ENCODE peak calls at places on chromosomes 16 and 17, in ten cellular contexts. K, I, J, P, S, G, U, Q, A and E are unnamed samples. For H3K36me3, the result is how much of the 10 kb centered on the place peaks cover.

GRCh38 chr17:81002409-81003361 is 11.0 kb downstream of the CHMP6 start:
- ATAC-seq in Q (no peak), K (peak), U (no peak), S (peak), I (peak), P (no peak), G (peak), J (peak), A (peak), E (peak)

GRCh38 chr16:58249388-58249779 is 45.4 kb downstream of the PRSS54 start:
- ATAC-seq in I (peak), K (peak), U (no peak), S (no peak), J (no peak), Q (no peak), P (peak), A (peak), G (peak), E (no peak)

GRCh38 chr17:60173304-60173807 is 23.6 kb downstream of the CA4 start:
- ATAC-seq in P (no peak), A (no peak), K (no peak), Q (peak), J (no peak), U (no peak), G (no peak), I (no peak), S (peak), E (no peak)

GRCh38 chr17:68378202-68379149 is 78.8 kb downstream of the WIPI1 start:
- ATAC-seq in I (peak), P (peak), S (peak), Q (no peak), U (peak), K (peak), A (no peak), J (peak), G (peak), E (peak)

GRCh38 chr16:86577314-86577971 is 906 bp upstream of the FOXL1 start:
- ATAC-seq in I (peak), J (no peak), P (no peak), U (no peak), A (no peak), K (no peak), Q (no peak), S (no peak), G (no peak), E (no peak)

GRCh38 chr17:43212641-43213490 is 1.2 kb downstream of the TMEM106A start:
- ATAC-seq in S (peak), A (no peak), Q (peak), J (peak), K (peak), I (no peak), G (no peak), U (no peak), P (peak), E (no peak)

GRCh38 chr17:63032141-63032540 is 66.1 kb downstream of the TANC2 start:
- ATAC-seq in A (no peak), I (no peak), P (no peak), J (no peak), Q (no peak), K (no peak), U (no peak), G (no peak), S (no peak), E (no peak)

GRCh38 chr17:74601944-74602572 is 10.0 kb upstream of the CD300LD start:
- ATAC-seq in G (peak), I (peak), J (no peak), Q (peak), U (no peak), S (peak), P (peak), A (peak), K (no peak), E (no peak)

GRCh38 chr16:52976539-52977167 is 76.0 kb downstream of the CHD9NB start:
- ATAC-seq in U (no peak), G (peak), J (no peak), K (no peak), S (peak), Q (peak), A (peak), P (peak), I (peak), E (no peak)

GRCh38 chr17:17890773-17891759 is 54.3 kb upstream of the SREBF1 start:
- ATAC-seq in K (peak), P (peak), S (peak), G (peak), A (peak), J (peak), Q (peak), I (peak), U (no peak), E (peak)

GRCh38 chr17:43722921-43723665 is 35.5 kb downstream of the SOST start:
- ATAC-seq in S (no peak), U (no peak), Q (no peak), J (no peak), A (no peak), I (no peak), G (no peak), K (peak), P (no peak), E (no peak)

GRCh38 chr16:54342001-54342776 is 55.6 kb upstream of the IRX3 start:
- ATAC-seq in A (no peak), K (no peak), S (peak), G (no peak), Q (no peak), J (no peak), P (no peak), U (peak), I (no peak), E (no peak)

GRCh38 chr16:678858-679807 is 1.1 kb upstream of the STUB1 start:
- ATAC-seq in I (peak), K (peak), S (peak), A (peak), J (peak), Q (peak), G (peak), U (peak), P (peak), E (peak)

GRCh38 chr17:78437508-78438169 is 59.2 kb downstream of the PGS1 start:
- ATAC-seq in U (no peak), P (no peak), A (no peak), S (no peak), J (no peak), G (no peak), Q (no peak), K (no peak), I (no peak), E (no peak)

GRCh38 chr16:12059216-12059769 is 82.8 kb downstream of the SNX29 start:
- ATAC-seq in A (peak), J (no peak), U (no peak), I (no peak), K (no peak), G (no peak), P (no peak), S (no peak), Q (peak), E (no peak)

GRCh38 chr17:80636356-80637285 is 92.0 kb downstream of the RPTOR start:
- ATAC-seq in U (no peak), G (no peak), A (no peak), Q (no peak), P (no peak), J (no peak), K (no peak), S (no peak), I (no peak), E (no peak)

GRCh38 chr17:4945176-4945943 is 3.0 kb downstream of the PFN1 start:
- ATAC-seq in P (peak), A (peak), I (peak), G (peak), K (no peak), J (peak), S (peak), Q (peak), U (peak), E (peak)

GRCh38 chr17:4944163-4944553 is 4.1 kb downstream of the RNF167 start:
- ATAC-seq in Q (peak), J (no peak), P (no peak), G (no peak), A (no peak), S (no peak), I (no peak), U (no peak), K (no peak), E (no peak)

GRCh38 chr17:4942760-4943508 is 2.9 kb downstream of the RNF167 start:
- ATAC-seq in K (no peak), G (no peak), Q (no peak), I (no peak), S (no peak), P (no peak), U (no peak), J (no peak), A (no peak), E (no peak)

GRCh38 chr17:4945944-4946280 is 2.4 kb downstream of the PFN1 start:
- ATAC-seq in J (no peak), U (no peak), K (no peak), I (no peak), S (no peak), G (no peak), Q (no peak), A (no peak), P (no peak), E (no peak)

GRCh38 chr17:4944554-4945175 is 3.7 kb downstream of the PFN1 start:
- ATAC-seq in S (no peak), I (no peak), G (no peak), Q (peak), J (no peak), U (no peak), A (no peak), K (no peak), P (no peak), E (no peak)
- H3K36me3 ChIP-seq in S (under half), I (under half), G (under half), Q (under half), J (under half), U (under half), A (half or more), K (under half), P (under half), E (half or more)

GRCh38 chr16:87636050-87636684 is 33.9 kb downstream of the JPH3 start:
- ATAC-seq in J (peak), K (peak), G (peak), Q (peak), P (peak), I (peak), A (peak), U (peak), S (peak), E (peak)
- TF ChIP-seq POLR2A in J (no peak), K (no peak), G (no peak), Q (no peak), P (no peak), I (peak), A (no peak), U (no peak), S (no peak), E (no peak)

DNA sequence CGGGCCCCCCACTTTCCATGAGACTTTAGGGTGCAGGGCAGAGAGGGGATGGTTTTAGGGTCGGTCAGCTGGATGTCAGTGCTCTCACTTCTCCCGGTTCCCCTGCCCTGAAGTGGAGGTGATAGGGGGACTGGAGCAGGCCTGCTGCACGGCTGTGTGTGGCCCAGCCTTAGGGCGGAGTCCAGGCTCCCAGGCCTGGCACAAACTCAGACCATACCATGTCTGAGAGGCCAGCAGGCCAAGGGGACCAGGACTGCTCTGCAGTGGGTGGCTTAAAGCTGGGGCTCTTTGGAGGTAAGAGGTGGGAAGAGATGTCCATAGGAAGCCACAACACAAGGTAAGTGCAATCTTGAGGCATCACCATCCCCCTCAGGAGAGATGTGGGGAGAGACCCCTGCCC is 8.3 kb downstream of the TFAP4 start:
- ATAC-seq in J (peak), A (no peak), P (peak), G (no peak), Q (no peak), I (peak), U (no peak), K (no peak), S (no peak), E (no peak)
- H3K36me3 ChIP-seq in J (under half), A (half or more), P (under half), G (under half), Q (under half), I (under half), U (under half), K (under half), S (under half), E (under half)

GRCh38 chr17:45368661-45369060 is 51.8 kb upstream of the MAP3K14 start:
- ATAC-seq in Q (no peak), P (no peak), J (no peak), U (no peak), A (no peak), G (no peak), I (peak), K (no peak), S (no peak), E (no peak)

GRCh38 chr17:45374501-45374900 is 57.7 kb upstream of the MAP3K14 start:
- ATAC-seq in A (no peak), U (no peak), J (no peak), I (no peak), P (no peak), G (no peak), S (no peak), Q (no peak), K (no peak), E (no peak)

GRCh38 chr17:45372325-45372869 is 55.6 kb upstream of the MAP3K14 start:
- ATAC-seq in U (peak), G (peak), K (peak), S (no peak), Q (no peak), I (no peak), P (no peak), J (no peak), A (no peak), E (no peak)

GRCh38 chr17:45370949-45371413 is 54.2 kb upstream of the MAP3K14 start:
- ATAC-seq in K (no peak), Q (no peak), G (peak), J (no peak), P (no peak), U (no peak), S (no peak), I (no peak), A (no peak), E (no peak)

GRCh38 chr17:45371414-45372324 is 54.8 kb upstream of the MAP3K14 start:
- ATAC-seq in I (peak), P (peak), U (peak), S (peak), G (peak), K (peak), Q (no peak), A (no peak), J (peak), E (peak)
- TF ChIP-seq POLR2A in I (peak), P (peak), U (peak), S (peak), G (no peak), K (peak), Q (no peak), A (no peak), J (peak), E (peak)

GRCh38 chr17:15349119-15349518 is 7.7 kb upstream of the TEKT3 start:
- ATAC-seq in G (no peak), Q (no peak), K (no peak), I (no peak), A (no peak), U (no peak), P (no peak), S (no peak), J (no peak), E (no peak)
- H3K36me3 ChIP-seq in G (under half), Q (under half), K (under half), I (under half), A (under half), U (under half), P (under half), S (under half), J (under half), E (under half)

DNA sequence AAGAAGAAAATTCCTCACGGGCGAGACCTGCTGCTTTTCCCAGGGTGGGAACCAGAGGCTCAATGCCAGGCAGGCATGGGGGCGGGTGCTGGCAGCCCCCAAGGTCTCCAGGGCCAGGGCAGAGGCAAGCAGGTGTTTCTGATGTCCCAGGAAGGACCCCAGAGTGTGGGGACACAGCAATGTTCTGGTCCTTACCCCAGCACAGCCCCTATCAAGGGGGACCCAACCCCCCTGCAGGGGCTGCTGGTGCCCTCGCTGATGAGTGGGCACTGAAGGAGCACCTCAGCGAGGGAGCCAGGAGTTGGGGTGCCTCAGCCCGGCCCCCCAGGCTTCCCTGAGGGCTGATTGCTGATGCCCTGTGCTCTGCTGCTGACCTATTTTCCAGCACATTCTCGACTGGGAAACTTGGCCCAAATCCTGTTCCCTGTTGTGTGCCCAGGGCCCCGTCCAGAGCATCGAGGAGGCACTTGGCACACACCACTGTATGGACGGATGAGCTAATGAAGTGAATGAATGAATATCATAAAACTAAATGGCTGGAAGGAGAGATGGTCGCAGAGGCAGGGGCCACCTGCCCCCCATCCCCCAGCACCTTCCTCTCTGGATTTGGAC is 2.8 kb downstream of the DBNDD1 start:
- ATAC-seq in A (no peak), U (no peak), I (no peak), S (no peak), G (no peak), Q (no peak), J (no peak), P (peak), K (no peak), E (no peak)
- TF ChIP-seq POLR2A in A (no peak), U (no peak), I (no peak), S (no peak), G (no peak), Q (no peak), J (no peak), P (no peak), K (no peak), E (no peak)

GRCh38 chr17:77182205-77182604 is 41.4 kb downstream of the SEC14L1 start:
- ATAC-seq in U (no peak), G (no peak), S (peak), K (no peak), A (no peak), P (peak), I (no peak), Q (peak), J (no peak), E (no peak)

GRCh38 chr17:77184474-77184873 is 43.7 kb downstream of the SEC14L1 start:
- ATAC-seq in P (no peak), U (no peak), G (no peak), A (no peak), I (no peak), J (no peak), S (no peak), Q (no peak), K (no peak), E (no peak)

GRCh38 chr17:77186141-77186604 is 45.4 kb downstream of the SEC14L1 start:
- ATAC-seq in J (peak), K (no peak), G (no peak), I (no peak), P (peak), Q (no peak), U (peak), A (no peak), S (no peak), E (no peak)

GRCh38 chr17:77182773-77183172 is 42.0 kb downstream of the SEC14L1 start:
- ATAC-seq in P (no peak), K (no peak), S (no peak), U (no peak), Q (no peak), A (no peak), J (no peak), I (no peak), G (no peak), E (no peak)

GRCh38 chr17:77185137-77185536 is 44.4 kb downstream of the SEC14L1 start:
- ATAC-seq in Q (no peak), S (no peak), K (peak), U (no peak), I (peak), P (peak), J (peak), G (no peak), A (peak), E (no peak)
- H3K36me3 ChIP-seq in Q (under half), S (under half), K (under half), U (under half), I (under half), P (under half), J (under half), G (under half), A (under half), E (under half)